ENCODE peak calls at places on chromosomes 11 and 22, in five cellular contexts. D, S, U, F and O are unnamed samples.

GRCh38 chr11:114386545-114386944 is 13.8 kb downstream of the C11orf71 start:
- DNase-seq in D (no peak), S (no peak), U (no peak), F (no peak), O (no peak)

GRCh38 chr22:37842015-37842793 is 1.9 kb downstream of the ANKRD54 start:
- DNase-seq in D (no peak), S (no peak), U (no peak), F (no peak), O (no peak)

GRCh38 chr11:20226936-20227335 is 66.7 kb upstream of the DBX1 start:
- DNase-seq in D (no peak), S (peak; percentile 28), U (no peak), F (no peak), O (no peak)

GRCh38 chr22:22450343-22450839 is 58.2 kb downstream of the ZNF280B start:
- DNase-seq in D (peak; percentile 3), S (no peak), U (no peak), F (peak; percentile 70), O (peak; percentile 20)

GRCh38 chr22:38881997-38882396 is 10.0 kb upstream of the CBX6 start:
- DNase-seq in D (no peak), S (no peak), U (no peak), F (no peak), O (no peak)

GRCh38 chr11:66880484-66881211 is 23.8 kb downstream of the LRFN4 start:
- DNase-seq in D (peak; percentile 33), S (peak; percentile 22), U (peak; percentile 91), F (no peak), O (peak; percentile 97)

GRCh38 chr11:11036185-11037161 is 178.6 kb upstream of the ZBED5 start:
- DNase-seq in D (no peak), S (peak; percentile 66), U (peak; percentile 74), F (no peak), O (peak; percentile 84)

GRCh38 chr11:65899356-65900124 is 648 bp downstream of the FOSL1 start:
- DNase-seq in D (no peak), S (peak; percentile 81), U (no peak), F (peak; percentile 81), O (peak; percentile 47)

GRCh38 chr11:6505577-6506240 is 8.6 kb downstream of the DNHD1 start:
- DNase-seq in D (no peak), S (peak; percentile 75), U (peak; percentile 15), F (no peak), O (peak; percentile 67)

GRCh38 chr22:20319041-20319744 is 667 bp downstream of the DGCR6L start:
- DNase-seq in D (no peak), S (no peak), U (no peak), F (no peak), O (peak; percentile 42)

GRCh38 chr11:269146-269890 is 8.9 kb upstream of the NLRP6 start:
- DNase-seq in D (no peak), S (no peak), U (no peak), F (no peak), O (no peak)

GRCh38 chr11:74142624-74143023 is 28.2 kb downstream of the C2CD3 start:
- DNase-seq in D (no peak), S (peak; percentile 70), U (no peak), F (no peak), O (no peak)

GRCh38 chr11:69822676-69823494 is 3.7 kb upstream of the FGF3 start:
- DNase-seq in D (no peak), S (no peak), U (no peak), F (no peak), O (no peak)

GRCh38 chr11:73269353-73270088 is 2.6 kb upstream of the P2RY6 start:
- DNase-seq in D (no peak), S (no peak), U (peak; percentile 38), F (no peak), O (peak; percentile 14)

GRCh38 chr22:38843716-38844660 is at the start of gene NPTXR:
- DNase-seq in D (peak; percentile 50), S (peak; percentile 31), U (peak; percentile 63), F (peak; percentile 73), O (peak; percentile 90)

GRCh38 chr11:74282863-74283484 is 28.5 kb downstream of the P4HA3 start:
- DNase-seq in D (no peak), S (peak; percentile 28), U (no peak), F (no peak), O (peak; percentile 31)

GRCh38 chr11:67534070-67534679 is 10.9 kb upstream of the CABP2 start:
- DNase-seq in D (no peak), S (no peak), U (no peak), F (no peak), O (no peak)

GRCh38 chr11:78666675-78667129 is 92.0 kb upstream of the NARS2 start:
- DNase-seq in D (no peak), S (peak; percentile 84), U (no peak), F (no peak), O (no peak)